ENCODE peak calls at places on chromosomes 7 and 10, in ten cellular contexts. J is caudate nucleus, D is PC-3, M is OCI-LY7, S is endothelial cell of umbilical vein, Y is aorta, Z is PC-9, X is neuronal stem cell, P is hepatocyte, N is fibroblast of lung. B is an unnamed sample.
A peak's percentile ranks its signal among the peaks of the same experiment; 100 is the strongest.

GRCh38 chr7:81810448-81811155 is 40.8 kb upstream of the HGF start:
- DNase-seq in D (no peak), M (no peak), Z (no peak), Y (no peak), X (no peak), S (no peak), J (no peak), N (no peak), P (no peak), B (no peak)

GRCh38 chr10:28492093-28492492 is 40.8 kb upstream of the WAC start:
- DNase-seq in Y (no peak), D (no peak), M (no peak), P (no peak), X (no peak), Z (no peak), J (no peak), S (no peak), N (peak; percentile 16), B (no peak)

GRCh38 chr7:55415173-55415778 is 50.1 kb downstream of the LANCL2 start:
- DNase-seq in X (peak; percentile 74), N (peak; percentile 56), Y (peak; percentile 84), Z (peak; percentile 75), S (peak; percentile 84), M (peak; percentile 84), D (peak; percentile 82), P (peak; percentile 90), J (peak; percentile 59), B (peak; percentile 86)

GRCh38 chr10:67779455-67780205 is 58.4 kb downstream of the DNAJC12 start:
- DNase-seq in J (peak; percentile 33), Y (peak; percentile 63), P (peak; percentile 90), D (peak; percentile 95), N (peak; percentile 68), M (peak; percentile 91), Z (peak; percentile 65), X (peak; percentile 80), S (peak; percentile 75), B (peak; percentile 87)

GRCh38 chr7:946256-946996 is 8.1 kb downstream of the ADAP1 start:
- DNase-seq in X (no peak), P (no peak), M (no peak), J (no peak), N (no peak), D (no peak), S (no peak), Y (peak; percentile 30), Z (no peak), B (no peak)

GRCh38 chr7:22633954-22634474 is 93.0 kb upstream of the IL6 start:
- DNase-seq in Y (no peak), S (no peak), J (no peak), M (no peak), Z (no peak), X (no peak), P (no peak), N (no peak), D (no peak), B (no peak)

GRCh38 chr10:71975087-71975890 is 11.1 kb downstream of the CHST3 start:
- DNase-seq in Y (peak; percentile 89), Z (peak; percentile 31), P (no peak), M (no peak), X (no peak), D (peak; percentile 58), S (no peak), J (peak; percentile 72), N (no peak), B (peak; percentile 24)

GRCh38 chr7:135385209-135385608 is 124.7 kb downstream of the CNOT4 start:
- DNase-seq in S (no peak), D (peak; percentile 5), Z (no peak), P (peak; percentile 29), X (no peak), N (peak; percentile 63), M (no peak), Y (no peak), J (no peak), B (no peak)

GRCh38 chr10:29598861-29599311 is 35.9 kb downstream of the SVIL start:
- DNase-seq in M (no peak), D (no peak), X (no peak), N (peak; percentile 65), J (no peak), P (no peak), S (no peak), Y (no peak), Z (no peak), B (peak; percentile 40)

GRCh38 chr10:94902570-94902969 is 35.9 kb upstream of the CYP2C9 start:
- DNase-seq in Z (no peak), P (peak; percentile 60), D (no peak), J (no peak), X (no peak), Y (no peak), N (no peak), M (no peak), S (no peak), B (no peak)

GRCh38 chr10:102229810-102230263 is 3.7 kb downstream of the ELOVL3 start:
- DNase-seq in S (peak; percentile 78), X (peak; percentile 76), N (peak; percentile 53), J (peak; percentile 64), Z (peak; percentile 68), M (peak; percentile 83), Y (peak; percentile 86), P (peak; percentile 93), D (peak; percentile 82), B (peak; percentile 80)

GRCh38 chr10:102225646-102226541 is at the start of gene ELOVL3:
- DNase-seq in N (peak; percentile 94), S (peak; percentile 97), D (peak; percentile 79), Y (peak; percentile 97), P (peak; percentile 92), Z (peak; percentile 57), J (peak; percentile 77), M (peak; percentile 75), X (peak; percentile 88), B (peak; percentile 97)

GRCh38 chr10:102222798-102223197 is 3.3 kb upstream of the ELOVL3 start:
- DNase-seq in P (no peak), Y (no peak), X (no peak), J (no peak), D (no peak), S (no peak), Z (no peak), N (no peak), M (no peak), B (no peak)

GRCh38 chr10:102227050-102227449 is 951 bp downstream of the ELOVL3 start:
- DNase-seq in X (no peak), J (no peak), P (no peak), M (no peak), D (no peak), Z (peak; percentile 77), S (no peak), Y (no peak), N (no peak), B (peak; percentile 94)

DNA sequence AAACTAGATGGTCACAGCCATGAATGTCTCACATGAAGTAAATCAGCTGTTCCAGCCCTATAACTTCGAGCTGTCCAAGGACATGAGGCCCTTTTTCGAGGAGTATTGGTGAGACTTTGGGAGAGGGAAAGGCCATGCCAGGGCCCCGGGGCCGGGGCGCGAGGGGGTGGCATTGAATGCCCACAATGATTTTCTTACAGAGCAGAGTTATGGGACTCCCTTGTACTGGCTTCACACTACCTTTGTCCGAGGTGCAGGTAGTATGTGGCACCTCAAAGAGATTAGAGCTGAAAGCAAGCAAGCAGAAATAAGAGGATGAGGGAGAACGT is 407 bp downstream of the ELOVL3 start:
- DNase-seq in Z (no peak), M (no peak), Y (no peak), J (no peak), N (no peak), P (no peak), D (no peak), X (no peak), S (no peak), B (no peak)
- H3K27ac ChIP-seq in Z (no peak overlapping the region), M (no peak overlapping the region), Y (no peak overlapping the region), J (no peak overlapping the region), N (no peak overlapping the region), P (no peak overlapping the region), D (no peak overlapping the region), X (no peak overlapping the region), S (no peak overlapping the region), B (no peak overlapping the region)

DNA sequence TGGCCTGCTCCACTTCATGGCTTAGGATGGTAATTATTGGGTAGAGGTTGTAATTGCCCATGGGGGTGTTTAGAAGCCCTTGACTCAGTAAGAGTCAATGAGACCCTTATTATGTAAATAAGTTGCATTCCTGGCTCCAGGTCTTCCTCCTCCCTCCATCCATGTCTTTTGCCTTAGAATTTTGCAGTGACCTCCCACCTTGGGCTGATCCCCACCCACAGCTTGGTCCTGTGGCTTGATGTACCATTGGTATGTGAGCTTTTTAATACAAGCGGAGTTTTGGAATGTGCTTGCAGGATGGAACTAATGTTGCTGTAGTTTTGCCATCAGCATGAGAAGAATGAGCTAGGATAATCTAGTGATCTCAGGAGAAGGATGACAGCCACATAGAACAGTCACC is 73.2 kb upstream of the DGKI start:
- DNase-seq in M (no peak), X (no peak), Y (no peak), J (no peak), Z (no peak), D (no peak), N (peak; percentile 42), S (no peak), P (no peak), B (no peak)
- H3K27ac ChIP-seq in M (no peak overlapping the region), X (no peak overlapping the region), Y (no peak overlapping the region), J (no peak overlapping the region), Z (no peak overlapping the region), D (no peak overlapping the region), N (peak overlapping the region; percentile 64), S (no peak overlapping the region), P (peak overlapping the region; percentile 15), B (no peak overlapping the region)

GRCh38 chr10:103617362-103618026 is 124.0 kb downstream of the NEURL1 start:
- DNase-seq in Y (no peak), X (no peak), J (no peak), P (no peak), D (no peak), M (no peak), Z (no peak), N (no peak), S (no peak), B (no peak)

GRCh38 chr10:103618027-103618385 is 124.5 kb downstream of the NEURL1 start:
- DNase-seq in P (no peak), M (no peak), D (no peak), N (no peak), Y (no peak), Z (no peak), X (no peak), S (no peak), J (no peak), B (no peak)

GRCh38 chr10:103620357-103620749 is 126.8 kb downstream of the NEURL1 start:
- DNase-seq in P (no peak), X (no peak), D (no peak), Y (no peak), J (no peak), M (no peak), N (no peak), S (no peak), Z (no peak), B (no peak)

GRCh38 chr10:103619424-103620356 is 126.2 kb downstream of the NEURL1 start:
- DNase-seq in Z (no peak), M (no peak), D (no peak), Y (no peak), P (no peak), X (no peak), S (no peak), N (no peak), J (no peak), B (no peak)

GRCh38 chr10:103618575-103619423 is 125.3 kb downstream of the NEURL1 start:
- DNase-seq in M (no peak), J (no peak), S (no peak), N (peak; percentile 68), Z (no peak), Y (peak; percentile 86), P (no peak), D (no peak), X (no peak), B (no peak)
- H3K27ac ChIP-seq in M (no peak overlapping the region), J (peak overlapping the region; percentile 83), S (no peak overlapping the region), N (peak overlapping the region; percentile 77), Z (no peak overlapping the region), Y (peak overlapping the region; percentile 0), P (no peak overlapping the region), D (no peak overlapping the region), X (no peak overlapping the region), B (peak overlapping the region; percentile 19)

GRCh38 chr10:73955719-73956118 is 42.2 kb upstream of the VCL start:
- DNase-seq in X (no peak), N (no peak), Y (no peak), S (no peak), J (no peak), Z (no peak), P (no peak), M (no peak), D (no peak), B (no peak)
- H3K27ac ChIP-seq in X (no peak overlapping the region), N (no peak overlapping the region), Y (no peak overlapping the region), S (no peak overlapping the region), J (no peak overlapping the region), Z (peak overlapping the region; percentile 89), P (no peak overlapping the region), M (no peak overlapping the region), D (no peak overlapping the region), B (peak overlapping the region; percentile 89)